ENCODE peak calls at places on chromosomes 3 and 15, in four cellular contexts. N, J, H and S are unnamed samples.

GRCh38 chr15:64045774-64046346 is 425 bp downstream of the DAPK2 start:
- DNase-seq in N (no peak), J (no peak), H (peak), S (no peak)

GRCh38 chr3:1087066-1087555 is 5.7 kb upstream of the CNTN6 start:
- DNase-seq in J (no peak), N (no peak), H (peak), S (peak)

GRCh38 chr3:72011495-72011894 is 226.5 kb upstream of the PROK2 start:
- DNase-seq in J (no peak), N (no peak), H (no peak), S (no peak)

GRCh38 chr3:115862824-115863223 is 239.5 kb downstream of the GAP43 start:
- DNase-seq in J (no peak), H (peak), N (no peak), S (no peak)

GRCh38 chr3:126569390-126569975 is 10.8 kb upstream of the C3orf22 start:
- DNase-seq in J (no peak), H (no peak), N (no peak), S (no peak)

GRCh38 chr3:53079147-53079546 is 33.3 kb upstream of the SFMBT1 start:
- DNase-seq in N (no peak), H (no peak), J (no peak), S (no peak)

GRCh38 chr3:112605285-112605684 is 35.7 kb downstream of the CCDC80 start:
- DNase-seq in J (peak), H (peak), N (no peak), S (no peak)

GRCh38 chr3:128231596-128231995 is 78.3 kb downstream of the EEFSEC start:
- DNase-seq in J (no peak), H (no peak), N (no peak), S (no peak)

GRCh38 chr3:111072016-111072891 is 638 bp downstream of the NECTIN3 start:
- DNase-seq in H (peak), N (no peak), J (peak), S (no peak)

GRCh38 chr15:35680951-35681350 is 135.0 kb upstream of the DPH6 start:
- DNase-seq in H (no peak), N (no peak), J (peak), S (no peak)

GRCh38 chr15:82952156-82953081 is at the start of gene HOMER2:
- DNase-seq in J (no peak), H (peak), N (no peak), S (no peak)

GRCh38 chr3:120838441-120839091 is 69.4 kb upstream of the STXBP5L start:
- DNase-seq in N (no peak), H (no peak), J (no peak), S (no peak)

GRCh38 chr15:96115642-96116041 is 214.9 kb upstream of the NR2F2 start:
- DNase-seq in J (no peak), H (no peak), N (no peak), S (no peak)

DNA sequence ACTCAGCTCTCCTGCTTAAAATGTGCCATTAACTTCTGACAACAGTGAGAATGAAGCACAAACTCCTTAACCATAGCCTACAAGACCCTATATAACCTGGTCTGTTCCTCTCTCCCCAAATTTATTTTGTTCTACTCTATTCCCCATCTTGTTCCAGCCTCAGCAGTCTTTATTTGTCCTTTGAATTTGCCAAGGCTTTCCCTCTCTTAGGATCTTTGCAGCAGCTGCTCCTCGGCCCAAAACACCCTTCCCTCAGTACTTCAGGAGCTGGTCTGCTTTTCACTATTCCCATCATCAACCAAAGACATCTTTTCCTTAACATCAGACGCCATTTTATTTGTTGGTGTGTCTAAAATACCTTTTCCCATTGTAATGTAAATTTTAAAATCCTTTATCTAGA is 10.2 kb downstream of the PRICKLE2 start:
- DNase-seq in H (no peak), J (no peak), N (no peak), S (no peak)
- H3K4me3 ChIP-seq in H (no peak), J (no peak), N (no peak), S (no peak)

GRCh38 chr3:170470063-170471006 is 51.7 kb downstream of the CLDN11 start:
- DNase-seq in N (no peak), J (no peak), H (no peak), S (no peak)
- TF ChIP-seq POLR2AphosphoS5 in N (no peak), J (no peak), H (no peak), S (no peak)

GRCh38 chr15:37107754-37108724 is 7.7 kb upstream of the MEIS2 start:
- DNase-seq in H (no peak), N (no peak), J (no peak), S (no peak)

GRCh38 chr15:37109952-37110630 is 9.7 kb upstream of the MEIS2 start:
- DNase-seq in J (no peak), N (no peak), H (peak), S (no peak)

GRCh38 chr15:37107071-37107753 is 6.9 kb upstream of the MEIS2 start:
- DNase-seq in N (no peak), J (no peak), H (peak), S (no peak)

GRCh38 chr15:37109151-37109912 is 9.0 kb upstream of the MEIS2 start:
- DNase-seq in N (no peak), J (no peak), H (peak), S (no peak)

DNA sequence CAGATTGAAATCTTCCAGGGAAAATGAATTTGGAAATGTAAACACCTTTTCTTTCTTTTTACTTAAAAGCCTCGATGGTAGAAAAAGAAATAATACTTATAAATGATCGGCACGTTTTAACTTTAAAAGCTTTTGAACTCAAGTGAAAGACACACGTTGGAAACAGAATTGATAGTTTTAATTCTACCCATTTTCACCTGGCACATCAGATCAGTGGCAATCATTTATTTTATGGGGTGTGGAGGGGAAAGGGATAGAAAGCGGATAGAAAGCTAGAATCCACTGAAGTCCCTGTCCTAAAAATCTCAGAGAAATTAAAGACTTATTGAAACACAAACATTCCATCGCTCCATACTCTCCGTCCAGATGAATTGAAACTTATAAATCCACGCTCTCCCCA is 8.4 kb upstream of the MEIS2 start:
- DNase-seq in N (no peak), J (no peak), H (no peak), S (no peak)
- TF ChIP-seq EZH2 in N (peak), J (no peak), H (no peak), S (no peak)

GRCh38 chr3:130748981-130749380 is 2.4 kb upstream of the PIK3R4 start:
- DNase-seq in J (no peak), N (no peak), H (no peak), S (no peak)

GRCh38 chr3:130743354-130743753 is 3.3 kb downstream of the PIK3R4 start:
- DNase-seq in H (no peak), N (no peak), J (no peak), S (no peak)

GRCh38 chr3:130746296-130747039 is at the start of gene PIK3R4:
- DNase-seq in N (peak), H (peak), J (peak), S (peak)

GRCh38 chr3:130748520-130748919 is 1.9 kb upstream of the PIK3R4 start:
- DNase-seq in J (no peak), N (no peak), H (no peak), S (no peak)
- H3K4me3 ChIP-seq in J (peak), N (peak), H (peak), S (peak)

GRCh38 chr3:5015056-5015455 is 35.8 kb downstream of the BHLHE40 start:
- DNase-seq in J (no peak), H (no peak), N (no peak), S (no peak)

GRCh38 chr3:5014431-5014830 is 35.2 kb downstream of the BHLHE40 start:
- DNase-seq in N (no peak), H (no peak), J (no peak), S (no peak)

GRCh38 chr3:5017953-5018531 is 38.8 kb downstream of the BHLHE40 start:
- DNase-seq in J (no peak), H (no peak), N (no peak), S (no peak)

GRCh38 chr3:5019411-5020261 is 40.4 kb downstream of the BHLHE40 start:
- DNase-seq in J (no peak), N (no peak), H (no peak), S (no peak)

DNA sequence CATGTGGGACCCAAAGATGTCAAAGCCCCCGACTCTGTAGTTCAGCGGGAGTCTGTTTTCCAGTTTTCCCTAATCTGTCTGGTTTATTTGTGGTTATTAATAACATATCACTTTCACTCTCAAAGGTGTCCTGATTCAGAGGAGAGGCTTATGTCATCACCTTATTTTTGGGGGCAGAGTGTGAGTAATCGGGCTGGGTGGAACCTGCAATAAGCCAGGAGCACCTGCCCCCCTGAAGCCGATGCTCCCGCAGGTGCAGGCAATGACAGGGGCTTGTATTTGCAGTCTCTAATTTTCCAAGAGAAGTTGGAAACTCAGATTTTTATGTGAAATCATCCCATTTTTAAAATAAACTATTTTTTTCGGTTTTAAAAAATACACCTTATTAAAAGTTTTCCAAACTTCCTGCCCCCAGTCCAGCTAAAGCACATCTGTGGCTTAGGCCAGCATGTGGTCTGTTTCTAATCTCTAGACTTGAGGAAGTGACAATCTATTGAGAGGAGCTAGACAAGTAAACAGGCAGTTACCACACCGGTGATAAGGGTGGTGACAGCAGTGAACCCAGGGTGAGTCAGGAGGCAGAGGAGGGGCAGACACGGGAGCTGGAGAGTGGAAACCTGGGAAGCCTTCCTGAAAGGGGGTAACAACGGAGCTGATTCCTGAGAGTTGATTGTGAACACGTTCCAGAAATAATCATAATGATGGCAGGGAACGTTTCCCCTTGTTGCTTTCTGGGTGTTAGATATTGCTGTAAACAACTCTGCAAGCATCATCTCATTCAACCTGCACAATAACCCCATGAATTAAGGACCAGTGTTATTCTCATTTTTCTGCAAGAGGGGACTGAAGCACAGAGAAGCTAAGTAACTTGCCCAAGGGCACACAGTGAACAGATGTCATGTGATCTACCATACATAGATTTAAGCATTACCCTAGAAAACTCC is 37.3 kb downstream of the BHLHE40 start:
- DNase-seq in N (no peak), J (peak), H (no peak), S (no peak)
- TF ChIP-seq POLR2AphosphoS5 in N (no peak), J (peak), H (no peak), S (no peak)

GRCh38 chr3:27712136-27713065 is 9.7 kb downstream of the EOMES start:
- DNase-seq in J (peak), N (no peak), H (peak), S (no peak)

GRCh38 chr3:27714692-27715453 is 7.2 kb downstream of the EOMES start:
- DNase-seq in J (no peak), N (no peak), H (peak), S (no peak)

GRCh38 chr3:27713435-27713880 is 8.7 kb downstream of the EOMES start:
- DNase-seq in J (no peak), N (no peak), H (peak), S (no peak)

GRCh38 chr3:27714101-27714526 is 8.0 kb downstream of the EOMES start:
- DNase-seq in N (no peak), J (no peak), H (peak), S (no peak)

DNA sequence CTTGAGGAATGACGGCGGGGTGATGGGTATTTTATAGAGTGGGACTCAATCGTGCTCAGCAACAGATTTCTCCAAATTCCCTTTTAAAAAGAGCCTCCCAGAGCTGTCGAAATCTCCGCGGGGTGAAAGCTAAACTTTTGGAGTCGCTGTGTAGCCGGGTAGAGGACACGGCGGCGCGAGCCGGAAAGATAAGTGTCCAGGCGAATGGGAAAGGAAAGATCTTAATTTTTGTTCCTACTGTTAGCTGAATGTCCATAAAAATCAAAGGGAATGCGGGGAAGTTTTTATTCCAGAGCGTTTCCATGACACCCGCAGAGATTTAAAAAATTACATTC is 9.1 kb downstream of the EOMES start:
- DNase-seq in H (no peak), N (no peak), J (no peak), S (no peak)
- TF ChIP-seq EZH2 in H (peak), N (peak), J (peak), S (no peak)

GRCh38 chr3:129440648-129441190 is 695 bp downstream of the IFT122 start:
- DNase-seq in J (peak), N (no peak), H (no peak), S (no peak)

GRCh38 chr3:129442947-129443346 is 2.9 kb downstream of the IFT122 start:
- DNase-seq in J (no peak), N (no peak), H (no peak), S (no peak)

GRCh38 chr3:129441215-129441614 is 1.2 kb downstream of the IFT122 start:
- DNase-seq in H (no peak), N (no peak), J (no peak), S (no peak)

GRCh38 chr3:129442486-129442885 is 2.5 kb downstream of the IFT122 start:
- DNase-seq in H (no peak), N (no peak), J (peak), S (no peak)

DNA sequence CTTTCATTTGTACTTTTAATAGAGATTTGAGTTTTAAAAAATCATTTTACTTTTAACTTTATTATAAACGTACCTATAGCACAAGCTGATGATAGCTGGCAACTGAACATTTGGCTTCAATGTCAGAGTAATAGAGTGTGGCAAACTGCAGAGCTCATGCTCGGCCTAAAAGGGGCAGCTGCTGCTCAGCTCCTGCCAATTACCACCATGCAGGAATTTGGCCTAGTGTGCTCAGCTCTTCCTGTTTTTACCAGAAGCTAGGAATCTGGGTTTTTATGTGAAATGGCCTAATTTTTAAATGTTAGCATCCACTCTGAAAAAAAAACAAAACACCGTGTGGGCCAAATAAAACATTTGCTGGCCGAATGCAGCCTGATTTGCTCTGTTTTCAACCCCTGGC is 1.8 kb downstream of the IFT122 start:
- DNase-seq in H (no peak), J (peak), N (no peak), S (no peak)
- H3K4me3 ChIP-seq in H (peak), J (peak), N (no peak), S (peak)

DNA sequence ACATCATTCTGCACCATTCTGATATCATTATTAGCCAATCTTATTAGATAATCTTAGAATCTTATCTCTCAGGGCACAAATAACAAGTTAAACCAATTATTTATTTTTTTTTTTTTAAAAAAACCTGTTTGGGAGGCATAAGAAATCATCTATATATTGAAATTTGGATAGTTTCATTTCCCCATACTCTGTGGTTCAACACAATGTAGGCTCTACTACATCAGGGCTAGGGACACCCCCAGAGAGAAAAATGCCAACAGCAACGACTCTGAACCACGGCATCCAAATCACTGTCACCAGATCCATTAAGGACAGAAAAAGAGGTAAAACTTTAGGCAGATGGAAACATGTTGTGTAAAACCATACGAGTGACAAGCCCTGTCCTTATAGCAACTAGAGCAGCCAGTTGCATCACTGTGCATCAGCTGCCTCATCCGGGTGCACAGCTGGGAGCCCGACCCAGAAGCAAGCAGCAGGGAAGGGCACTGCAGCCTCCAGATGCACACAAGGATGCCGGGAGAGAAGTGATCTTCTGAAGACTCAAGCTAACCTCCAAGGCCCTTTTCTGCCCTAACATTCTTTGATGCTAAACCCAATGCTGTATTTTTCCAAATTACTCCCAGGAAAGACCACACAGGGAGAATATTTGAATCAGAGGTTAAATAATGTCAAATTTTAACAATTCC is 381.1 kb downstream of the CTNNB1 start:
- DNase-seq in H (peak), J (no peak), N (no peak), S (no peak)
- TF ChIP-seq POLR2AphosphoS5 in H (no peak), J (no peak), N (no peak), S (no peak)

GRCh38 chr15:62069551-62069950 is 2.8 kb downstream of the C2CD4A start:
- DNase-seq in H (no peak), N (no peak), J (no peak), S (no peak)

GRCh38 chr15:62068787-62069170 is 2.0 kb downstream of the C2CD4A start:
- DNase-seq in H (no peak), J (no peak), N (no peak), S (no peak)

GRCh38 chr15:62066663-62067447 is at the start of gene C2CD4A:
- DNase-seq in H (peak), J (peak), N (peak), S (no peak)

GRCh38 chr15:62068071-62068786 is 1.5 kb downstream of the C2CD4A start:
- DNase-seq in H (peak), N (no peak), J (peak), S (no peak)

GRCh38 chr15:62067448-62068044 is 769 bp downstream of the C2CD4A start:
- DNase-seq in H (peak), N (no peak), J (peak), S (no peak)
- TF ChIP-seq EZH2 in H (peak), N (peak), J (no peak), S (no peak)